ENCODE peak calls at places on chromosome 7, in five cellular contexts. A, U, W, Q and J are unnamed samples.

GRCh38 chr7:39154815-39155214 is 177.1 kb downstream of the POU6F2 start:
- DNase-seq in Q (no peak), W (no peak), U (no peak), A (no peak), J (no peak)

GRCh38 chr7:71706576-71706975 is 574.6 kb downstream of the GALNT17 start:
- DNase-seq in A (no peak), W (no peak), U (no peak), Q (no peak), J (no peak)

GRCh38 chr7:130838738-130839137 is 104.7 kb upstream of the KLF14 start:
- DNase-seq in Q (no peak), U (peak; percentile 15), A (no peak), W (peak; percentile 91), J (no peak)

GRCh38 chr7:94431203-94431602 is 36.5 kb downstream of the COL1A2 start:
- DNase-seq in Q (no peak), U (no peak), A (no peak), W (no peak), J (no peak)

GRCh38 chr7:26618458-26618857 is 245.9 kb downstream of the SKAP2 start:
- DNase-seq in U (no peak), W (no peak), A (peak; percentile 5), Q (no peak), J (no peak)

GRCh38 chr7:137999496-138000080 is 2.3 kb downstream of the CREB3L2 start:
- DNase-seq in U (no peak), A (no peak), Q (no peak), W (no peak), J (no peak)

GRCh38 chr7:21028186-21028989 is 241.7 kb upstream of the SP8 start:
- DNase-seq in U (no peak), Q (no peak), A (no peak), W (no peak), J (peak; percentile 28)

GRCh38 chr7:151240942-151241754 is 7.3 kb downstream of the SMARCD3 start:
- DNase-seq in Q (no peak), W (no peak), A (no peak), U (no peak), J (no peak)

GRCh38 chr7:79182283-79182682 is 271.2 kb downstream of the MAGI2 start:
- DNase-seq in Q (no peak), U (no peak), W (no peak), A (no peak), J (no peak)

GRCh38 chr7:134852626-134853025 is 73.2 kb downstream of the CALD1 start:
- DNase-seq in A (no peak), Q (no peak), W (no peak), U (no peak), J (no peak)

GRCh38 chr7:70669859-70670258 is 462.1 kb upstream of the GALNT17 start:
- DNase-seq in Q (no peak), A (no peak), W (no peak), U (no peak), J (no peak)

GRCh38 chr7:22561895-22562593 is 62.1 kb upstream of the STEAP1B start:
- DNase-seq in Q (no peak), A (no peak), W (no peak), U (no peak), J (no peak)

GRCh38 chr7:101163281-101164070 is 1.9 kb downstream of the VGF start:
- DNase-seq in Q (peak; percentile 79), U (no peak), A (no peak), W (peak; percentile 73), J (no peak)
- TF ChIP-seq ZNF274 in Q (no peak), U (no peak), A (no peak), W (no peak), J (no peak)

DNA sequence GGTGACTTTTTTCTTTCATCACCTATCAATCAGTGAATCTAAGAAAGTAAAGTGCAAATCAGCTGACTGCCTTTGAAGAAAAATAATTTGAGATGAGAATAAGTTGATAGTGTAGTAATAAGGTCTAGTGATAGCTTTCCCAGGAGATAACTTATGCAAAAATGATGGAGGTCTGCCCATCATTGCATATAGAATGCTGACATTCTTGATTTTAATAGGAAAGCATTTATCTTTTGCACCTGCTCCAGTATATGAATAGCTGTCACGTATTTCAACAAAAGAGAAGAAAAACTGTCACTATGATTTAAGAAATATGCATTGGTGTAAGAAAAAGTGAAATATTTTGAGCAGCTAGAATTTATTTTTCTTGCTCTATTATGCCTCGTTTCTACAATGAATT is 46.8 kb downstream of the PTTG1IP2 start:
- DNase-seq in U (no peak), W (no peak), Q (no peak), A (no peak), J (no peak)
- TF ChIP-seq ZNF274 in U (no peak), W (no peak), Q (no peak), A (no peak), J (no peak)

GRCh38 chr7:55086413-55087201 is 67.8 kb downstream of the EGFR start:
- DNase-seq in U (peak; percentile 82), W (peak; percentile 64), A (peak; percentile 72), Q (no peak), J (no peak)
- TF ChIP-seq ZNF274 in U (no peak), W (no peak), A (no peak), Q (no peak), J (no peak)

DNA sequence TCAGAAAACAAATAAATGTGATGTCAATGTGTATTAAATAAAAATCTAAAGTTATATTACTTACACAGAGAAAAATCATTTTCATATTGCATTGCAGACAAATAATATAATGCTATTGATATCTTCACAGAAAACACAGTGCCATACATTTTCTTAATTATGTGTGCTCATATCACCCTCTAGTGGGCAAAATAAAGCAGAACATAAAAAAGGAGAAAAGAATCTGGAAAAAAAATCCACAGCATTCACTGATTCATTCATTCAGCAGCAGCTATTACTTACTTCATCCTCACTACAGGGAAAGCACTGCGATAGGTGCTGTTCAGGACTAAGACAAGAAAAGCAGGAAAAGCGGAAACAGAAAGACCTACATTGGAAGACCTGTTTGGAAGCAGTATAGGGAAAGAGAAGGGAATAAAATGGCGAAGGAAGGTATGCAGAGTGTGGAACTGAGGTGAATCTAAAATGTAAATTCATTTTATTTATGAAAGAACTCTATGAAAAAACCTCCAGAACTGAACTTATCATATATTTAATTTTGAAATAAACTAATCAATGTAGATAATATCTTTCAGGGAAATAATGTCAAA is 73.2 kb downstream of the POT1 start:
- DNase-seq in U (no peak), W (peak; percentile 32), Q (peak; percentile 31), A (peak; percentile 37), J (peak; percentile 38)
- TF ChIP-seq ZNF274 in U (no peak), W (no peak), Q (no peak), A (no peak), J (no peak)

DNA sequence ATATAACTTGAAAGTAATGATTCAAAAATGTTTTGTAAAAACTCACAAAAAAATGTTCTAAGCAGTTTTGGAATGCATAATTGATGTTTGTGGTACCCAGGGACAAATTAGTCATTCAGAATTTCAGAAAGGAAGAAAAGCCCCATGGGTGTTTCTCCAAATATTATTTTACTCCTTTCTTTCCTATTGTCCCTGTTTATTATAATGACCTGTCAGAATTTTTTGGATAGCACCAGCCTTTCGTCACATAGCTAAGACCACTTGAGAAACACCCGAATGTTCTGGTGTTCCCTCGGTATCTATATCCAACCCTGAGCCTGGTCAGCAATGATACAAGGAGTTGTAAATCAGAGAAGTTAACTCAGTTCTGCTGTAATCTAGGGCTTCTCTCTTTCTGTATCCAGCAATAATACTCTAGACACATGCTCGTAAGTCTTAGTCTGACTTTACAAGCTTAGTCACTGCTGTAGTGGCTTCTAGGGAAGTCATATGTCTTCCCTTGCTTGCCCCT is 64.8 kb upstream of the MEOX2 start:
- DNase-seq in U (no peak), A (no peak), Q (no peak), W (no peak), J (no peak)
- TF ChIP-seq ZNF274 in U (no peak), A (no peak), Q (no peak), W (no peak), J (no peak)

GRCh38 chr7:5354460-5355279 is 69.0 kb downstream of the TNRC18 start:
- DNase-seq in A (no peak), W (no peak), Q (no peak), U (no peak), J (no peak)
- TF ChIP-seq ZNF274 in A (no peak), W (no peak), Q (no peak), U (no peak), J (no peak)

DNA sequence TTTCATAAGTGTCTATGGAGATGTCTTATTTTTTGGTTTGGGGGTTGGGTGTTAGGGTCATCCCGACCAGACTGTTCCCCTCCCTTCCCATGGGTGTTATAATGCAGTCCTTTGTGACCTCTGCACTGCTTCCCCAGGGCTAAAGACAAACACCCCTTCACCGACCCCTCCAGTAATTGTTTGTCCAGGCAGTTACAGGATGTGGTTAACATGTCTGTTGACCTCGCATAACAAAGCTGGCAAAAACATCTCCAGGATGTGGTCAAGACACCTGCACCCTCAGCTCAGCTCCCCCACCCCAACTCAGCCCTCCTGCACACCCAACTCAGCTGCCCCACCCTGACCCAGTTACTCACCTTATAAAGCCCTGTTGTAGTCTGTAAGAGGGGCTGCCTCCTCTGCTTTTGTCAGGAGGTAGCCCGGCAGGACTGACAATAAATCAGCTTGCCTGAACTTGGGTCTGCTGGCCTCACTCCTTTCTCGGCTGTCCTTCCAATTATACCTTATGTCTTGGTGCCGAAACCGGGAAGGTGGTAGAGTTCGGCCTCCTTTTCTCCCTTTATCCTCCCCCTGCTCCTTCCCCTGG is 102.2 kb downstream of the ZNF92 start:
- DNase-seq in Q (no peak), U (peak; percentile 67), A (peak; percentile 93), W (no peak), J (peak; percentile 36)
- TF ChIP-seq ZNF274 in Q (no peak), U (no peak), A (no peak), W (no peak), J (no peak)

DNA sequence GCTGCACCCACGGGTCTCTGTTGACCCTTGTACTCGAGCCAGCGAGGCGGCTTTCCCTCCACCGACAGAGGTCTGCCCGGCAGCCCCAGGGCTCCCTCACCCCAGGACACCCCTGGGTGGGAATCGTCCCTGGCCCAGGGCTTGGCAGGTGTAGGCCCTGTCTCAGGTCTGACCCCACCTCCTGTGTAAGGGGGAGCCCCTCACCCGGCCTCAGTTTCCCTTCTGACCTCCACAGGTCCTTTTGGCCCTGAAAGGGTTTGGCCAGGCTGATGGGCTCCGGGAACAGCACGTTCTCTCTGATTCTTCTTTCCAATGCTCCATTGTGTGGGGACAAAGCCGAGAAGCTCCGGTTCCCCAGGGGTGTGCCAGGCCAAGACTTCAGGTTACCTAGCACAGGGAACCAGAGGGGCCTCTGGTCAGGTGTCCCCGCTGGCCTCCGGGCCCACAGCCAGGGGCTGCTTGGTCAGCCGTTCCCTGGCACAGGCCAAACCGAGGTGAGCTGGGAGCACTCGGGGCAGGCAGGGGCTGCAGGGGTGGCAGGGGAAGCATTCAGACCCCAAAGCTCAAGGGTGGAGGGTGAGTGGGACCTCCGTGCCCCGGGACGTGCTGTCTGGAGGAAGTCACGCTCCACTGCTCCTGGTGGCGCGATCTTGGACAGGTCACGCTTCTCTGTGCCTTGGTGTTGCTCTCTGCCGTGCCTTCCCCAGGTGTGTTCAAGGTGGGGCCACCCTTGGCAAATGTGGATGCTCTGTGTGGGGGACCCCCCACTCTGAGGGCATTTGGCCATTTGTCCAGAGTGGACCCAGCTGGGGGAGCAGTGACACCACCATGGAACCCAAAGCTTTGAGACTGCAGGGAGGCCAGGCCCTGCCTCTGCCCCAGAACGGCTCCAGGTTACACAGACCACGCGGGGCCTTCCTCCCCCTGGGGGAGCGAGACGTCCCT is 24.7 kb upstream of the ELFN1 start:
- DNase-seq in A (no peak), U (no peak), Q (no peak), W (no peak), J (no peak)
- TF ChIP-seq ZNF274 in A (no peak), U (no peak), Q (no peak), W (no peak), J (no peak)

GRCh38 chr7:34064511-34065158 is 159.3 kb downstream of the BMPER start:
- DNase-seq in Q (no peak), U (no peak), W (no peak), A (no peak), J (no peak)
- TF ChIP-seq ZNF274 in Q (no peak), U (no peak), W (no peak), A (no peak), J (no peak)